ENCODE peak calls at places on chromosomes 7 and 10, in ten cellular contexts. V is right lobe of liver, K is renal cortical epithelial cell, Q is T-cell, O is NCI-H1092 treated with DMSO at 0.1 percent for 48 hours, D is GM13976, P is GM12865, G is neural crest cell, Z is fibroblast of pulmonary artery, X is LHCN-M2. E is an unnamed sample.
A peak's percentile ranks its signal among the peaks of the same experiment; 100 is the strongest.

GRCh38 chr7:2032030-2032875 is 200.5 kb downstream of the MAD1L1 start:
- DNase-seq in V (no peak), P (no peak), X (no peak), O (peak; percentile 21), K (peak; percentile 55), Q (no peak), G (no peak), D (no peak), Z (peak; percentile 23), E (no peak)

GRCh38 chr10:47247190-47248059 is 52.6 kb upstream of the GDF10 start:
- DNase-seq in K (no peak), Q (no peak), V (peak; percentile 35), O (no peak), Z (no peak), G (no peak), D (no peak), P (no peak), X (no peak), E (no peak)

GRCh38 chr10:30786131-30786530 is 156.6 kb upstream of the LYZL2 start:
- DNase-seq in G (no peak), P (no peak), X (peak; percentile 89), Q (no peak), V (no peak), D (no peak), Z (no peak), K (peak; percentile 30), O (no peak), E (no peak)

GRCh38 chr10:123889821-123890220 is 1.8 kb downstream of the CPXM2 start:
- DNase-seq in X (no peak), Q (no peak), Z (no peak), P (no peak), K (no peak), G (no peak), O (no peak), V (no peak), D (no peak), E (no peak)

GRCh38 chr10:1643161-1643910 is 94.0 kb downstream of the ADARB2 start:
- DNase-seq in G (peak; percentile 66), X (no peak), D (peak; percentile 59), O (no peak), Z (no peak), P (peak; percentile 80), V (no peak), K (no peak), Q (no peak), E (no peak)

GRCh38 chr10:44932338-44933116 is 21.4 kb downstream of the TMEM72 start:
- DNase-seq in P (peak; percentile 93), K (peak; percentile 55), Q (peak; percentile 74), Z (peak; percentile 87), D (peak; percentile 89), G (peak; percentile 95), V (peak; percentile 94), X (peak; percentile 72), O (peak; percentile 8), E (peak; percentile 27)

GRCh38 chr10:97830064-97830463 is 19.6 kb upstream of the GOLGA7B start:
- DNase-seq in Q (no peak), K (no peak), G (no peak), D (no peak), P (no peak), Z (no peak), O (peak; percentile 36), V (no peak), X (no peak), E (no peak)

GRCh38 chr10:43557214-43557613 is 17.2 kb downstream of the ZNF239 start:
- DNase-seq in G (no peak), Q (no peak), K (no peak), X (no peak), D (no peak), Z (no peak), V (no peak), P (no peak), O (no peak), E (no peak)

GRCh38 chr7:98372993-98373392 is 27.9 kb downstream of the BAIAP2L1 start:
- DNase-seq in X (peak; percentile 99), P (no peak), Q (no peak), K (peak; percentile 78), V (no peak), Z (peak; percentile 30), D (no peak), G (no peak), O (no peak), E (no peak)

GRCh38 chr7:1059200-1060091 is 15.1 kb downstream of the GPR146 start:
- DNase-seq in G (no peak), D (no peak), V (no peak), Z (no peak), K (peak; percentile 9), X (no peak), Q (no peak), P (peak; percentile 85), O (no peak), E (no peak)

GRCh38 chr7:155308330-155309020 is 10.8 kb downstream of the INSIG1 start:
- DNase-seq in K (no peak), G (no peak), V (no peak), O (no peak), Z (no peak), P (no peak), X (no peak), Q (no peak), D (no peak), E (no peak)

GRCh38 chr10:64173826-64174225 is 652.6 kb downstream of the REEP3 start:
- DNase-seq in Q (no peak), D (no peak), X (no peak), V (no peak), P (no peak), K (no peak), Z (no peak), G (no peak), O (no peak), E (no peak)

GRCh38 chr7:107891619-107892366 is 810 bp downstream of the DLD start:
- DNase-seq in O (no peak), D (peak; percentile 36), Q (no peak), X (no peak), P (no peak), Z (peak; percentile 21), K (peak; percentile 68), G (no peak), V (no peak), E (no peak)

GRCh38 chr7:121083790-121084251 is 95.3 kb downstream of the CPED1 start:
- DNase-seq in D (no peak), V (no peak), O (no peak), K (peak; percentile 25), Q (no peak), Z (peak; percentile 33), X (peak; percentile 75), P (no peak), G (no peak), E (no peak)

GRCh38 chr10:784377-784758 is 94.9 kb upstream of the DIP2C start:
- DNase-seq in X (no peak), V (peak; percentile 46), P (no peak), D (peak; percentile 31), Q (no peak), O (no peak), K (no peak), Z (no peak), G (peak; percentile 8), E (no peak)

GRCh38 chr7:121279060-121279620 is 49.7 kb upstream of the WNT16 start:
- DNase-seq in K (peak; percentile 46), X (peak; percentile 38), Q (no peak), G (no peak), D (no peak), P (peak; percentile 13), O (no peak), Z (no peak), V (no peak), E (no peak)

GRCh38 chr7:116998567-116998966 is 45.3 kb downstream of the ST7 start:
- DNase-seq in P (no peak), K (no peak), Z (no peak), G (no peak), D (no peak), O (no peak), V (no peak), X (no peak), Q (no peak), E (no peak)

GRCh38 chr10:23490115-23490514 is 51.2 kb downstream of the OTUD1 start:
- DNase-seq in Z (no peak), X (no peak), V (no peak), D (no peak), P (no peak), O (no peak), K (no peak), Q (no peak), G (no peak), E (no peak)

GRCh38 chr7:111517441-111518037 is 44.8 kb downstream of the IMMP2L start:
- DNase-seq in G (no peak), D (no peak), Z (no peak), X (no peak), V (no peak), K (peak; percentile 95), P (no peak), O (no peak), Q (no peak), E (no peak)

GRCh38 chr10:13956826-13957225 is 370.1 kb downstream of the PRPF18 start:
- DNase-seq in O (no peak), X (peak; percentile 75), G (no peak), D (no peak), Q (no peak), K (no peak), P (no peak), Z (peak; percentile 81), V (no peak), E (no peak)

GRCh38 chr10:61902448-61903183 is 1.1 kb downstream of the ARID5B start:
- DNase-seq in K (peak; percentile 73), Z (peak; percentile 74), V (peak; percentile 86), Q (peak; percentile 51), X (peak; percentile 82), D (peak; percentile 64), G (peak; percentile 23), O (peak; percentile 68), P (peak; percentile 76), E (peak; percentile 44)

GRCh38 chr10:98528166-98528784 is 81.5 kb upstream of the HPS1 start:
- DNase-seq in K (no peak), Z (no peak), G (no peak), D (no peak), P (no peak), Q (no peak), O (peak; percentile 67), V (no peak), X (no peak), E (no peak)

GRCh38 chr10:78460204-78460603 is 426.5 kb downstream of the RPS24 start:
- DNase-seq in O (no peak), K (no peak), Q (no peak), G (no peak), Z (no peak), D (no peak), V (no peak), X (no peak), P (no peak), E (no peak)

GRCh38 chr10:99975942-99976809 is 33.6 kb downstream of the DNMBP start:
- DNase-seq in K (peak; percentile 25), X (peak; percentile 81), D (no peak), O (no peak), Q (no peak), P (peak; percentile 52), G (no peak), V (no peak), Z (peak; percentile 92), E (no peak)

GRCh38 chr7:101453617-101454016 is 90.9 kb downstream of the COL26A1 start:
- DNase-seq in Q (no peak), P (no peak), X (no peak), D (no peak), G (no peak), Z (no peak), K (peak; percentile 95), O (no peak), V (no peak), E (no peak)

GRCh38 chr7:139776486-139777303 is 1.1 kb downstream of the HIPK2 start:
- DNase-seq in G (peak; percentile 22), K (peak; percentile 47), Q (no peak), O (peak; percentile 77), P (peak; percentile 56), X (peak; percentile 46), Z (peak; percentile 53), D (no peak), V (peak; percentile 71), E (peak; percentile 82)

GRCh38 chr7:108083980-108084379 is 46.2 kb downstream of the LAMB4 start:
- DNase-seq in G (no peak), P (no peak), Z (peak; percentile 44), X (peak; percentile 60), Q (no peak), D (no peak), O (no peak), V (no peak), K (peak; percentile 26), E (no peak)

E was measured in KG1.